ENCODE peak calls at places on chromosomes 2 and 18, in five cellular contexts. Y, F, U, O and P are unnamed samples. For H3K36me3 and H3K27me3, the result is how much of the 10 kb centered on the place peaks cover.

GRCh38 chr18:39313992-39314391 is 1748.4 kb upstream of the CELF4 start:
- DNase-seq in Y (no peak), F (no peak), U (no peak), O (no peak), P (no peak)

GRCh38 chr18:24427484-24427883 is 1.0 kb downstream of the IMPACT start:
- DNase-seq in Y (no peak), F (peak), U (peak), O (peak), P (peak)

GRCh38 chr2:109612991-109613921 is 510 bp downstream of the SEPTIN10 start:
- DNase-seq in Y (peak), F (peak), U (peak), O (peak), P (peak)

GRCh38 chr18:73975266-73975665 is 172.4 kb downstream of the FBXO15 start:
- DNase-seq in Y (no peak), F (no peak), U (no peak), O (no peak), P (no peak)

GRCh38 chr2:238864207-238865014 is 16.5 kb downstream of the TWIST2 start:
- DNase-seq in Y (peak), F (peak), U (no peak), O (peak), P (peak)

GRCh38 chr2:69437751-69438154 is 518 bp upstream of the NFU1 start:
- DNase-seq in Y (peak), F (no peak), U (no peak), O (no peak), P (no peak)

GRCh38 chr2:173982918-173983317 is 17.7 kb upstream of the SP3 start:
- DNase-seq in Y (no peak), F (no peak), U (no peak), O (no peak), P (no peak)

GRCh38 chr2:73993376-73993775 is 8.7 kb downstream of the TET3 start:
- DNase-seq in Y (no peak), F (no peak), U (no peak), O (no peak), P (no peak)

GRCh38 chr18:316391-316790 is 48.5 kb upstream of the THOC1 start:
- DNase-seq in Y (no peak), F (no peak), U (no peak), O (no peak), P (no peak)

GRCh38 chr2:102724016-102724490 is 37.8 kb upstream of the TMEM182 start:
- DNase-seq in Y (no peak), F (no peak), U (no peak), O (no peak), P (no peak)

GRCh38 chr2:25308599-25308998 is 33.1 kb downstream of the DNMT3A start:
- DNase-seq in Y (no peak), F (no peak), U (no peak), O (no peak), P (no peak)

GRCh38 chr2:238569415-238570195 is 142.9 kb downstream of the ASB1 start:
- DNase-seq in Y (no peak), F (no peak), U (no peak), O (no peak), P (peak)

GRCh38 chr2:233795735-233796171 is 17.6 kb downstream of the MROH2A start:
- DNase-seq in Y (no peak), F (no peak), U (no peak), O (peak), P (peak)

GRCh38 chr2:10285578-10286198 is 17.0 kb upstream of the HPCAL1 start:
- DNase-seq in Y (peak), F (no peak), U (peak), O (peak), P (peak)

GRCh38 chr2:85390941-85391669 is 19.1 kb downstream of the CAPG start:
- DNase-seq in Y (peak), F (peak), U (peak), O (peak), P (peak)

GRCh38 chr2:239465017-239466001 is 64.5 kb upstream of the HDAC4 start:
- DNase-seq in Y (peak), F (no peak), U (no peak), O (peak), P (no peak)

GRCh38 chr2:20650412-20650879 is 452 bp downstream of the HS1BP3 start:
- DNase-seq in Y (no peak), F (peak), U (peak), O (peak), P (peak)

GRCh38 chr2:69138247-69138754 is 125.3 kb downstream of the ANTXR1 start:
- DNase-seq in Y (no peak), F (peak), U (no peak), O (peak), P (no peak)

GRCh38 chr18:35770360-35770759 is 188.8 kb downstream of the GALNT1 start:
- DNase-seq in Y (no peak), F (no peak), U (no peak), O (no peak), P (no peak)

GRCh38 chr2:133377021-133377481 is 191.2 kb downstream of the NCKAP5 start:
- DNase-seq in Y (no peak), F (no peak), U (no peak), O (no peak), P (no peak)

GRCh38 chr2:128726221-128726620 is 407.6 kb upstream of the HS6ST1 start:
- DNase-seq in Y (no peak), F (no peak), U (no peak), O (no peak), P (no peak)

GRCh38 chr2:54803783-54804758 is 80.6 kb downstream of the EML6 start:
- DNase-seq in Y (no peak), F (no peak), U (peak), O (no peak), P (no peak)

GRCh38 chr2:48504647-48505327 is 25.2 kb upstream of the STON1 start:
- DNase-seq in Y (no peak), F (no peak), U (no peak), O (no peak), P (no peak)

GRCh38 chr18:6997802-6998201 is 119.8 kb downstream of the LAMA1 start:
- DNase-seq in Y (no peak), F (no peak), U (no peak), O (no peak), P (no peak)

GRCh38 chr2:79016315-79016714 is 9.2 kb upstream of the REG3G start:
- DNase-seq in Y (no peak), F (no peak), U (no peak), O (no peak), P (no peak)

GRCh38 chr2:75608684-75609333 is 37.8 kb upstream of the MRPL19 start:
- DNase-seq in Y (peak), F (peak), U (peak), O (peak), P (peak)

GRCh38 chr2:62966995-62967394 is 83.6 kb upstream of the OTX1 start:
- DNase-seq in Y (no peak), F (no peak), U (peak), O (no peak), P (no peak)

GRCh38 chr2:189109921-189110397 is 69.6 kb downstream of the COL5A2 start:
- DNase-seq in Y (no peak), F (peak), U (no peak), O (peak), P (no peak)
- H3K36me3 ChIP-seq in Y (under half), F (under half), U (under half), O (under half), P (under half)

DNA sequence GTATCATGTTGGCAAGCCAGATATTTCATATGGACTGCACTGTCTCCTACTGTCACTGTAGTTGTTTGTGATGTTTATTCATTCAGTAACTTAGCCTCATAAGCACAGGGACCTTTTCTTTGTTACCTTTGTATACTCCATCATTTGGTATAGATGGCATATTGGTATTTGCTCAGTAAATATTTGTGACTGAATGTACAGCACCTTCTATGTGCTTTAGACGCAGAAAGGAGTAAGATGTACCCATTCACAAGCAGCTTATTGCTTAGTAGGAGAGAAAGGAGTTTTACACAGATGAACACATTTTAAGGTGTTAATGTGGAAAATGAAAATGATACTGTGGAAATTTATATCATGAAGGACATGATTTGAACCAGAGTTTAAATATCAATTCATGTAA is 12.0 kb downstream of the EPC2 start:
- DNase-seq in Y (no peak), F (no peak), U (no peak), O (no peak), P (no peak)
- H3K4me3 ChIP-seq in Y (no peak), F (no peak), U (no peak), O (no peak), P (no peak)

DNA sequence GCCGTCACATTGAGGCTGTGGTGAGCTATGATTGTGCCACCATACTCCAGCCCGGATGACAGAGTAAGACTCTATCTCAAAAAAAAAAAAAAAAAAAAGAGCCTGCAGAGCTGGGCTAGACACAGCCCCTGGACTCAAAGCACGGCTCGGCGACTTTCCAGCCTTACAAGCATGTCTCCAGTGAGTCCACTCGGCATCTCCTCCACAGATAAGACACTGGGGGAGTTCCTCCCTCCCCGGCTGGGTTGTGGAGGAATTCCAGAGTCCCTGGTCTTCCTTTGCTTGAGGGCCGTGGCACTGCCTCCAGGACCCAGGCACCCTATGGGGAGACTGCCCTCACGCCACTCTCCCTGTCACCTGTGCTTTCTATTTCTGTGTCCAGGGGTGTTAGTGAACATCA is 30.9 kb upstream of the RPL31 start:
- DNase-seq in Y (no peak), F (no peak), U (no peak), O (no peak), P (no peak)
- H3K27me3 ChIP-seq in Y (under half), F (under half), U (under half), O (under half), P (under half)

GRCh38 chr2:1662606-1663180 is 81.6 kb downstream of the PXDN start:
- DNase-seq in Y (no peak), F (no peak), U (no peak), O (peak), P (no peak)
- H3K36me3 ChIP-seq in Y (under half), F (under half), U (half or more), O (half or more), P (under half)

DNA sequence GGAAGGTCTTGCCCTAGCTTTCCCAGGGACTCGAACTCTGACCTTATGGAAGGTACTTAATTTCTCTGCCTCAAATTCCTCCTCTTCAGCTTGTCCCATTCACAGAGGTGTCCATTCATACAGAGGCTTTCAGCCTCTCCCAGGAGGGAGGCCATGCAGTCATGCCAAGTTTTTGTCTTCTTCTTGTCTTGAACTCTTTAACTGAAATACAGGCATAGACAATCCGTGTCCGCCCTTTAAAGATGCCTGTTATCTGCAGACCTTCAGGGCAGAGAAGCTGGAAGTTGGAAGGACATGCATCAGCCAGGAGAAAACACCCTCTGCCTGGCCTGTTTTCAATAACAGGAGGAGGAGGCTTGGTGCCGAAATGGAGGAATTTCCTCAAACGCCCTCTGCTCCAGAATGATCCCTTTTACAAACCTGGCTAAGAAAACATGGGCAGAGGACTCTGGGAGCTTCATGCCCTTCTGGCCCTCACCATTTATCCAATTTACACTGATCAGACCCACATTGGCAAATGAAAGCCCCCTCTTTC is 308.3 kb downstream of the MYCN start:
- DNase-seq in Y (no peak), F (no peak), U (no peak), O (peak), P (no peak)
- H3K4me3 ChIP-seq in Y (no peak), F (peak), U (no peak), O (no peak), P (no peak)

GRCh38 chr18:76006151-76006550 is 488.9 kb downstream of the ZNF516 start:
- DNase-seq in Y (no peak), F (no peak), U (no peak), O (no peak), P (no peak)
- H3K27me3 ChIP-seq in Y (under half), F (under half), U (under half), O (under half), P (under half)

GRCh38 chr2:45908316-45909150 is 257.1 kb downstream of the PRKCE start:
- DNase-seq in Y (no peak), F (no peak), U (no peak), O (no peak), P (peak)

GRCh38 chr2:45909677-45910191 is 258.3 kb downstream of the PRKCE start:
- DNase-seq in Y (no peak), F (no peak), U (no peak), O (no peak), P (no peak)

GRCh38 chr2:45905643-45905969 is 254.1 kb downstream of the PRKCE start:
- DNase-seq in Y (no peak), F (no peak), U (no peak), O (no peak), P (no peak)

GRCh38 chr2:45904931-45905642 is 253.6 kb downstream of the PRKCE start:
- DNase-seq in Y (no peak), F (no peak), U (no peak), O (no peak), P (no peak)

DNA sequence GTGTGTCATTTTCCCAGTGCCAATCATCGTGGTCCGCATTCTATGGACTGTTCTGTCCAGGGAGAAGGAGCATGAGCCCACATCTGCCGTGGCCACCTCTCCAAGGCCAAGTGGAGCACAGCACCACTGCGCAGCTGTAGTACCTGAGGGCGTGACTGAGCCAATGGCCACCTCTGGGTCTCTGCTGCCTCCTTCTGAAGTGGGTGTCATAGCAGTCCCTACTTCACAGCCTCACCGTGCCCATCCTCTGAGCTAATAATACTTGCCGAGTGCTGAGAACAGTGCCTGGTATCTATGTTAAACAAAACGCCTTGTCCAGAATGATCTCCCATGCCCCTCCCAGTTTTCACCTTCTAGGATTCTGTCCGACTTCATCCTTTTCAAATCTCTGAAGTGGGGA is 256.1 kb downstream of the PRKCE start:
- DNase-seq in Y (no peak), F (no peak), U (no peak), O (no peak), P (no peak)
- H3K36me3 ChIP-seq in Y (under half), F (under half), U (under half), O (under half), P (under half)

GRCh38 chr2:42495234-42495581 is 1.4 kb upstream of the KCNG3 start:
- DNase-seq in Y (no peak), F (no peak), U (no peak), O (no peak), P (no peak)
- H3K4me3 ChIP-seq in Y (no peak), F (peak), U (peak), O (peak), P (no peak)

GRCh38 chr18:52340466-52341378 is 725 bp downstream of the DCC start:
- DNase-seq in Y (no peak), F (peak), U (no peak), O (no peak), P (peak)

GRCh38 chr18:52341617-52342381 is 1.8 kb downstream of the DCC start:
- DNase-seq in Y (no peak), F (peak), U (peak), O (peak), P (peak)

GRCh38 chr18:52345428-52345827 is 5.4 kb downstream of the DCC start:
- DNase-seq in Y (no peak), F (no peak), U (no peak), O (no peak), P (no peak)

GRCh38 chr18:52343138-52343537 is 3.1 kb downstream of the DCC start:
- DNase-seq in Y (no peak), F (peak), U (peak), O (no peak), P (peak)

GRCh38 chr18:52343731-52344340 is 3.8 kb downstream of the DCC start:
- DNase-seq in Y (no peak), F (no peak), U (peak), O (no peak), P (no peak)
- H3K27me3 ChIP-seq in Y (under half), F (under half), U (under half), O (half or more), P (under half)

DNA sequence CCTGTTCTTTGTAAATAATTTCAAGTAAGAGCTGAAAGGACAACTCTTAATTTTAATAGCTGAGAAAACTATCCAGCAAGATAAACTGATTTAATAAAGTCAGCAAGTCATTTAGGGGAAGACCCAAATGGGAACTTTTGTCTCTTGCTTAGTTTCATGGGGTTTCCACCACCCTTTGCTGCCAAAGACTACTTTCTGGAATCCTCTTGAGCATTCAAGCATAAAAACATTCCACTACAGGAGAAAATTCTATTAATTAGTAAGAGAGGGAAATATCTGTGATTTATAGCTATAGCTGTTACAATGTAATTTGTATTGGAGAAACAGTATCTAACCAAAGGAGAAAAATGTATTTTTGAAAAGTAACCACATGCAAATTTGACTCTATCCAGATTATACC is 20.6 kb downstream of the EFEMP1 start:
- DNase-seq in Y (no peak), F (no peak), U (no peak), O (no peak), P (no peak)
- H3K36me3 ChIP-seq in Y (under half), F (under half), U (under half), O (under half), P (under half)